ENCODE peak calls at places on chromosome 1, in six cellular contexts. J is cardiac muscle cell, R is AG09309, L is mammary epithelial cell, A is astrocyte of the spinal cord, Q is Calu3. W is an unnamed sample.
A peak's percentile ranks its signal among the peaks of the same experiment; 100 is the strongest.

GRCh38 chr1:14263671-14264070 is 334.8 kb upstream of the KAZN start:
- DNase-seq in J (no peak), R (no peak), L (no peak), A (no peak), Q (no peak), W (no peak)

GRCh38 chr1:88016947-88017346 is 667.1 kb upstream of the PKN2 start:
- DNase-seq in J (no peak), R (no peak), L (no peak), A (no peak), Q (no peak), W (no peak)

GRCh38 chr1:198741744-198742143 is 102.9 kb downstream of the PTPRC start:
- DNase-seq in J (no peak), R (no peak), L (no peak), A (peak; percentile 69), Q (no peak), W (no peak)

GRCh38 chr1:171233183-171233582 is 15.1 kb upstream of the FMO1 start:
- DNase-seq in J (no peak), R (no peak), L (no peak), A (no peak), Q (no peak), W (no peak)

GRCh38 chr1:87435484-87435883 is 106.8 kb downstream of the LMO4 start:
- DNase-seq in J (no peak), R (no peak), L (peak; percentile 51), A (peak; percentile 34), Q (peak; percentile 42), W (peak; percentile 32)

GRCh38 chr1:25360596-25361581 is 22.8 kb downstream of the TMEM50A start:
- DNase-seq in J (no peak), R (no peak), L (peak; percentile 25), A (peak; percentile 73), Q (no peak), W (no peak)

GRCh38 chr1:19160831-19161230 is 49.2 kb downstream of the UBR4 start:
- DNase-seq in J (no peak), R (no peak), L (no peak), A (no peak), Q (no peak), W (no peak)

GRCh38 chr1:29245876-29246275 is 9.6 kb downstream of the PTPRU start:
- DNase-seq in J (no peak), R (no peak), L (no peak), A (peak; percentile 36), Q (peak; percentile 61), W (no peak)

GRCh38 chr1:61472876-61473275 is 252.1 kb downstream of the TM2D1 start:
- DNase-seq in J (no peak), R (no peak), L (peak; percentile 62), A (peak; percentile 15), Q (no peak), W (no peak)

GRCh38 chr1:78236711-78237110 is 190.9 kb downstream of the GIPC2 start:
- DNase-seq in J (no peak), R (no peak), L (no peak), A (no peak), Q (no peak), W (no peak)

GRCh38 chr1:13807213-13807612 is 107.2 kb downstream of the PRDM2 start:
- DNase-seq in J (peak; percentile 42), R (no peak), L (no peak), A (no peak), Q (peak; percentile 22), W (no peak)

GRCh38 chr1:2972879-2973575 is 48.2 kb upstream of the ACTRT2 start:
- DNase-seq in J (no peak), R (no peak), L (no peak), A (no peak), Q (no peak), W (no peak)

GRCh38 chr1:16183157-16183556 is 27.3 kb upstream of the EPHA2 start:
- DNase-seq in J (no peak), R (peak; percentile 96), L (peak; percentile 74), A (peak; percentile 80), Q (no peak), W (peak; percentile 95)

GRCh38 chr1:86757272-86757984 is 53.1 kb downstream of the SH3GLB1 start:
- DNase-seq in J (no peak), R (peak; percentile 60), L (peak; percentile 41), A (peak; percentile 71), Q (no peak), W (no peak)

GRCh38 chr1:234973426-234974250 is 155.0 kb downstream of the TOMM20 start:
- DNase-seq in J (no peak), R (no peak), L (no peak), A (no peak), Q (no peak), W (no peak)

GRCh38 chr1:223233410-223234163 is 90.5 kb upstream of the TLR5 start:
- DNase-seq in J (peak; percentile 34), R (peak; percentile 57), L (peak; percentile 94), A (peak; percentile 90), Q (peak; percentile 58), W (peak; percentile 88)

GRCh38 chr1:113809651-113810602 is 2.3 kb downstream of the RSBN1 start:
- DNase-seq in J (no peak), R (peak; percentile 5), L (no peak), A (peak; percentile 22), Q (no peak), W (no peak)

GRCh38 chr1:175641633-175642032 is 101.8 kb downstream of the TNR start:
- DNase-seq in J (no peak), R (no peak), L (no peak), A (no peak), Q (no peak), W (no peak)

GRCh38 chr1:8439015-8439702 is 121.2 kb downstream of the SLC45A1 start:
- DNase-seq in J (peak; percentile 92), R (peak; percentile 51), L (peak; percentile 62), A (peak; percentile 91), Q (peak; percentile 76), W (no peak)

GRCh38 chr1:180343931-180344406 is 113.9 kb downstream of the LHX4 start:
- DNase-seq in J (peak; percentile 65), R (no peak), L (peak; percentile 47), A (peak; percentile 52), Q (no peak), W (peak; percentile 51)

GRCh38 chr1:220300442-220301121 is 28.3 kb upstream of the RAB3GAP2 start:
- DNase-seq in J (peak; percentile 18), R (peak; percentile 67), L (peak; percentile 76), A (peak; percentile 88), Q (peak; percentile 60), W (peak; percentile 74)

GRCh38 chr1:68301538-68301937 is 69.2 kb upstream of the WLS start:
- DNase-seq in J (no peak), R (no peak), L (peak; percentile 20), A (peak; percentile 82), Q (no peak), W (no peak)

GRCh38 chr1:11176081-11176706 is 13.0 kb upstream of the ANGPTL7 start:
- DNase-seq in J (peak; percentile 65), R (no peak), L (no peak), A (no peak), Q (no peak), W (no peak)

GRCh38 chr1:75937034-75937433 is 4.8 kb upstream of the ASB17 start:
- DNase-seq in J (no peak), R (peak; percentile 5), L (peak; percentile 36), A (peak; percentile 38), Q (no peak), W (no peak)

GRCh38 chr1:202210370-202210769 is 16.8 kb downstream of the LGR6 start:
- DNase-seq in J (peak; percentile 35), R (no peak), L (peak; percentile 58), A (peak; percentile 57), Q (peak; percentile 54), W (no peak)

GRCh38 chr1:226419284-226419683 is 11.4 kb upstream of the PARP1 start:
- DNase-seq in J (no peak), R (no peak), L (no peak), A (no peak), Q (no peak), W (no peak)

GRCh38 chr1:226422478-226422877 is 14.6 kb upstream of the PARP1 start:
- DNase-seq in J (no peak), R (no peak), L (no peak), A (no peak), Q (no peak), W (no peak)

GRCh38 chr1:226420328-226420727 is 12.4 kb upstream of the PARP1 start:
- DNase-seq in J (no peak), R (no peak), L (no peak), A (no peak), Q (no peak), W (no peak)

GRCh38 chr1:226417830-226418546 is 10.1 kb upstream of the PARP1 start:
- DNase-seq in J (no peak), R (no peak), L (no peak), A (peak; percentile 8), Q (no peak), W (no peak)

GRCh38 chr1:226420860-226421259 is 13.0 kb upstream of the PARP1 start:
- DNase-seq in J (no peak), R (no peak), L (no peak), A (no peak), Q (no peak), W (no peak)
- TF ChIP-seq CTCF in J (no peak), R (no peak), L (no peak), A (no peak), Q (no peak), W (no peak)

GRCh38 chr1:119452085-119452484 is 37.1 kb downstream of the HSD3B2 start:
- DNase-seq in J (no peak), R (no peak), L (no peak), A (no peak), Q (no peak), W (no peak)

GRCh38 chr1:119447344-119447743 is 32.4 kb downstream of the HSD3B2 start:
- DNase-seq in J (no peak), R (no peak), L (no peak), A (no peak), Q (no peak), W (no peak)

GRCh38 chr1:119449964-119450363 is 35.0 kb downstream of the HSD3B2 start:
- DNase-seq in J (peak; percentile 4), R (no peak), L (peak; percentile 48), A (no peak), Q (no peak), W (no peak)

GRCh38 chr1:119451158-119451557 is 36.2 kb downstream of the HSD3B2 start:
- DNase-seq in J (no peak), R (no peak), L (no peak), A (no peak), Q (no peak), W (no peak)

GRCh38 chr1:119448112-119448511 is 33.2 kb downstream of the HSD3B2 start:
- DNase-seq in J (peak; percentile 6), R (no peak), L (peak; percentile 13), A (no peak), Q (peak; percentile 10), W (no peak)
- TF ChIP-seq CTCF in J (peak; percentile 21), R (peak; percentile 7), L (peak; percentile 59), A (peak; percentile 10), Q (no peak), W (peak; percentile 60)

GRCh38 chr1:205477759-205478247 is 22.0 kb upstream of the BLACAT1 start:
- DNase-seq in J (no peak), R (peak; percentile 77), L (peak; percentile 97), A (peak; percentile 65), Q (peak; percentile 96), W (peak; percentile 97)
- TF ChIP-seq CTCF in J (no peak), R (no peak), L (no peak), A (no peak), Q (no peak), W (no peak)

DNA sequence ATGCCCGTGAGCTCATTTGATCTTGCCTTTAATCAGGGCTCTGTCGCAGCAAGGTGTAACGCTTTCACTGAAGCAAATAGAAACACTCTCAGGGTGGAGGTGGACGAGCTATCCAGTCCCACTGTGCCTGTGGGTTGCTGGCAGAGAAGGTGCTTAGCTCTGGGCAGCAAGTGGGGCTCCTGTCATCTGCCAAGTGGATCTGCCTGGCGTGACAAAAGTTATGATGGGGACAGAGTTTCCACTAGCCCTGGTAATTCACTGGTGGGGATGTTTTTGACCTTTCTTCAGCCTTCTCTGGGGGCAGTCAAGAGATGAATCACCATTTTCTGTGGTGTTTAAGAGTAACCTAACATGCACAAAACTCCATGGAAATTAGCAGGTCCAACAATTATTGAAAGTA is 71.3 kb upstream of the EDEM3 start:
- DNase-seq in J (no peak), R (no peak), L (no peak), A (no peak), Q (no peak), W (no peak)
- TF ChIP-seq CTCF in J (no peak), R (no peak), L (no peak), A (no peak), Q (no peak), W (no peak)